ENCODE peak calls at places on chromosomes 5 and 9, in nine cellular contexts. J, L, G, A, H, N, O, I and S are unnamed samples.

GRCh38 chr5:8500426-8500825 is 631.5 kb downstream of the MTRR start:
- DNase-seq in J (no peak), L (peak; percentile 76), G (no peak), A (no peak), H (no peak), N (no peak), O (no peak), I (peak; percentile 11), S (no peak)

GRCh38 chr5:114418546-114419388 is 56.9 kb downstream of the KCNN2 start:
- DNase-seq in J (no peak), L (peak; percentile 4), G (no peak), A (no peak), H (no peak), N (no peak), O (no peak), I (no peak), S (no peak)

GRCh38 chr9:1978941-1979340 is 36.2 kb upstream of the SMARCA2 start:
- DNase-seq in J (no peak), L (peak; percentile 91), G (no peak), A (no peak), H (peak; percentile 27), N (no peak), O (no peak), I (peak; percentile 57), S (no peak)

GRCh38 chr9:3949744-3950143 is 350.1 kb downstream of the GLIS3 start:
- DNase-seq in J (no peak), L (no peak), G (no peak), A (no peak), H (no peak), N (no peak), O (no peak), I (no peak), S (no peak)

GRCh38 chr5:154213592-154213991 is 23.1 kb downstream of the GALNT10 start:
- DNase-seq in J (no peak), L (no peak), G (no peak), A (no peak), H (no peak), N (no peak), O (no peak), I (no peak), S (no peak)

GRCh38 chr9:85431396-85432102 is 310.2 kb downstream of the AGTPBP1 start:
- DNase-seq in J (peak; percentile 71), L (peak; percentile 67), G (no peak), A (peak; percentile 82), H (peak; percentile 30), N (no peak), O (no peak), I (peak; percentile 25), S (no peak)

GRCh38 chr5:72166070-72166979 is 59.0 kb downstream of the MAP1B start:
- DNase-seq in J (no peak), L (peak; percentile 89), G (no peak), A (peak; percentile 85), H (peak; percentile 58), N (no peak), O (no peak), I (peak; percentile 41), S (peak; percentile 43)

GRCh38 chr9:83620841-83621636 is 1.9 kb upstream of the IDNK start:
- DNase-seq in J (peak; percentile 65), L (peak; percentile 79), G (peak; percentile 28), A (peak; percentile 12), H (peak; percentile 77), N (no peak), O (no peak), I (peak; percentile 30), S (no peak)

GRCh38 chr5:154745349-154745748 is 9.8 kb upstream of the LARP1 start:
- DNase-seq in J (no peak), L (no peak), G (no peak), A (no peak), H (no peak), N (no peak), O (no peak), I (no peak), S (no peak)

GRCh38 chr9:14702200-14702599 is 9.0 kb upstream of the ZDHHC21 start:
- DNase-seq in J (no peak), L (no peak), G (no peak), A (no peak), H (no peak), N (no peak), O (no peak), I (no peak), S (no peak)

GRCh38 chr5:65047948-65048690 is 279.4 kb downstream of the CWC27 start:
- DNase-seq in J (no peak), L (no peak), G (no peak), A (no peak), H (no peak), N (no peak), O (no peak), I (no peak), S (no peak)

GRCh38 chr5:56412601-56413379 is 179.7 kb upstream of the ANKRD55 start:
- DNase-seq in J (no peak), L (no peak), G (no peak), A (no peak), H (no peak), N (no peak), O (no peak), I (no peak), S (no peak)

GRCh38 chr5:52894451-52894850 is 94.7 kb upstream of the ITGA2 start:
- DNase-seq in J (no peak), L (no peak), G (no peak), A (no peak), H (no peak), N (no peak), O (no peak), I (no peak), S (no peak)

GRCh38 chr5:150623152-150623877 is 17.1 kb upstream of the SYNPO start:
- DNase-seq in J (no peak), L (no peak), G (no peak), A (no peak), H (no peak), N (no peak), O (no peak), I (no peak), S (no peak)

GRCh38 chr9:91308144-91308543 is 53.6 kb downstream of the AUH start:
- DNase-seq in J (no peak), L (no peak), G (no peak), A (no peak), H (no peak), N (no peak), O (no peak), I (no peak), S (no peak)

GRCh38 chr5:59766394-59766793 is 127.1 kb downstream of the PDE4D start:
- DNase-seq in J (peak; percentile 28), L (no peak), G (no peak), A (no peak), H (peak; percentile 26), N (no peak), O (no peak), I (no peak), S (no peak)

GRCh38 chr5:134614461-134615085 is 18.1 kb downstream of the SAR1B start:
- DNase-seq in J (no peak), L (no peak), G (no peak), A (no peak), H (no peak), N (no peak), O (no peak), I (no peak), S (no peak)

GRCh38 chr9:88418025-88418424 is 29.8 kb downstream of the SPIN1 start:
- DNase-seq in J (no peak), L (no peak), G (no peak), A (no peak), H (no peak), N (no peak), O (no peak), I (no peak), S (no peak)

GRCh38 chr9:120625222-120625621 is 45.3 kb upstream of the CDK5RAP2 start:
- DNase-seq in J (no peak), L (peak; percentile 21), G (no peak), A (no peak), H (no peak), N (no peak), O (no peak), I (no peak), S (no peak)

GRCh38 chr5:76388236-76388635 is 14.8 kb upstream of the IQGAP2 start:
- DNase-seq in J (no peak), L (no peak), G (no peak), A (no peak), H (no peak), N (no peak), O (no peak), I (no peak), S (no peak)

GRCh38 chr9:89278997-89279739 is 31.8 kb upstream of the CKS2 start:
- DNase-seq in J (peak; percentile 46), L (peak; percentile 81), G (no peak), A (peak; percentile 42), H (peak; percentile 77), N (no peak), O (no peak), I (peak; percentile 61), S (peak; percentile 39)

GRCh38 chr5:134255418-134256150 is 29.7 kb upstream of the PPP2CA start:
- DNase-seq in J (no peak), L (peak; percentile 83), G (no peak), A (no peak), H (no peak), N (no peak), O (no peak), I (peak; percentile 45), S (no peak)

GRCh38 chr5:143355710-143356109 is 47.8 kb downstream of the NR3C1 start:
- DNase-seq in J (peak; percentile 95), L (peak; percentile 94), G (peak; percentile 35), A (peak; percentile 84), H (peak; percentile 80), N (peak; percentile 60), O (peak; percentile 6), I (peak; percentile 89), S (peak; percentile 91)

GRCh38 chr5:169796731-169797130 is 159.7 kb downstream of the DOCK2 start:
- DNase-seq in J (no peak), L (peak; percentile 14), G (no peak), A (no peak), H (no peak), N (no peak), O (no peak), I (no peak), S (no peak)

GRCh38 chr5:111953351-111954127 is 196.5 kb upstream of the NREP start:
- DNase-seq in J (no peak), L (peak; percentile 69), G (no peak), A (peak; percentile 84), H (no peak), N (no peak), O (no peak), I (peak; percentile 82), S (no peak)

GRCh38 chr5:51810592-51810991 is 427.3 kb downstream of the ISL1 start:
- DNase-seq in J (no peak), L (peak; percentile 58), G (no peak), A (no peak), H (no peak), N (no peak), O (no peak), I (no peak), S (no peak)

GRCh38 chr9:110578896-110579752 is at the start of gene SVEP1:
- DNase-seq in J (no peak), L (peak; percentile 86), G (no peak), A (no peak), H (peak; percentile 58), N (no peak), O (no peak), I (peak; percentile 25), S (no peak)

GRCh38 chr9:1267141-1267570 is 217.0 kb downstream of the DMRT2 start:
- DNase-seq in J (no peak), L (peak; percentile 32), G (no peak), A (no peak), H (no peak), N (no peak), O (no peak), I (no peak), S (no peak)

GRCh38 chr9:33620738-33621439 is 96.8 kb downstream of the ANKRD18B start:
- DNase-seq in J (peak; percentile 24), L (peak; percentile 76), G (no peak), A (peak; percentile 23), H (peak; percentile 58), N (peak; percentile 61), O (no peak), I (peak; percentile 80), S (peak; percentile 9)

GRCh38 chr9:68997676-68998075 is 16.2 kb downstream of the PRKACG start:
- DNase-seq in J (no peak), L (no peak), G (no peak), A (no peak), H (no peak), N (no peak), O (no peak), I (no peak), S (no peak)

GRCh38 chr9:88991066-88992030 is at the start of gene S1PR3:
- DNase-seq in J (no peak), L (peak; percentile 75), G (no peak), A (no peak), H (peak; percentile 77), N (no peak), O (no peak), I (no peak), S (no peak)